ENCODE peak calls at places on chromosomes 4 and X, in six cellular contexts. One of them, this sample, is unnamed.

GRCh38 chr4:79864470-79865190 is 208.4 kb downstream of the ANTXR2 start:
- DNase-seq in neuronal stem cell: no peak
- DNase-seq in H9: no peak
- DNase-seq in mesendoderm: no peak
- DNase-seq in IMR-90: peak; percentile 4
- DNase-seq in trophoblast cell: no peak
- DNase-seq in this sample: no peak

GRCh38 chrX:10619311-10620015 is 922 bp downstream of the MID1 start:
- DNase-seq in IMR-90: no peak
- DNase-seq in H9: no peak
- DNase-seq in mesendoderm: no peak
- DNase-seq in trophoblast cell: peak; percentile 48
- DNase-seq in neuronal stem cell: no peak
- DNase-seq in this sample: no peak

GRCh38 chr4:17613761-17614415 is 553 bp upstream of the MED28 start:
- DNase-seq in neuronal stem cell: peak; percentile 3
- DNase-seq in IMR-90: peak; percentile 87
- DNase-seq in trophoblast cell: peak; percentile 95
- DNase-seq in H9: no peak
- DNase-seq in mesendoderm: no peak
- DNase-seq in this sample: peak; percentile 93

GRCh38 chrX:149506349-149506748 is 1.2 kb upstream of the IDS start:
- DNase-seq in mesendoderm: no peak
- DNase-seq in neuronal stem cell: no peak
- DNase-seq in trophoblast cell: no peak
- DNase-seq in H9: no peak
- DNase-seq in IMR-90: no peak
- DNase-seq in this sample: no peak

GRCh38 chr4:53497446-53498069 is 93.7 kb downstream of the LNX1 start:
- DNase-seq in mesendoderm: no peak
- DNase-seq in neuronal stem cell: no peak
- DNase-seq in H9: no peak
- DNase-seq in trophoblast cell: peak; percentile 90
- DNase-seq in IMR-90: peak; percentile 59
- DNase-seq in this sample: peak; percentile 53

GRCh38 chr4:80215449-80216052 is 18.2 kb downstream of the PRDM8 start:
- DNase-seq in H9: no peak
- DNase-seq in trophoblast cell: peak; percentile 63
- DNase-seq in mesendoderm: peak; percentile 59
- DNase-seq in IMR-90: peak; percentile 64
- DNase-seq in neuronal stem cell: no peak
- DNase-seq in this sample: peak; percentile 63

GRCh38 chr4:172547724-172548123 is 620.9 kb upstream of the GALNT7 start:
- DNase-seq in neuronal stem cell: no peak
- DNase-seq in H9: no peak
- DNase-seq in mesendoderm: no peak
- DNase-seq in trophoblast cell: no peak
- DNase-seq in IMR-90: no peak
- DNase-seq in this sample: peak; percentile 33

GRCh38 chrX:53239474-53239873 is 14.5 kb upstream of the KDM5C start:
- DNase-seq in trophoblast cell: peak; percentile 11
- DNase-seq in mesendoderm: peak; percentile 61
- DNase-seq in H9: peak; percentile 46
- DNase-seq in neuronal stem cell: no peak
- DNase-seq in IMR-90: no peak
- DNase-seq in this sample: no peak

GRCh38 chrX:153865685-153866084 is 20.3 kb downstream of the L1CAM start:
- DNase-seq in H9: no peak
- DNase-seq in trophoblast cell: no peak
- DNase-seq in mesendoderm: no peak
- DNase-seq in neuronal stem cell: no peak
- DNase-seq in IMR-90: no peak
- DNase-seq in this sample: no peak

GRCh38 chr4:24278693-24279092 is 305.7 kb downstream of the DHX15 start:
- DNase-seq in IMR-90: peak; percentile 73
- DNase-seq in trophoblast cell: no peak
- DNase-seq in neuronal stem cell: no peak
- DNase-seq in mesendoderm: no peak
- DNase-seq in H9: no peak
- DNase-seq in this sample: peak; percentile 38

GRCh38 chrX:131828482-131828881 is 194.6 kb upstream of the STK26 start:
- DNase-seq in trophoblast cell: no peak
- DNase-seq in IMR-90: no peak
- DNase-seq in neuronal stem cell: no peak
- DNase-seq in H9: no peak
- DNase-seq in mesendoderm: peak; percentile 41
- DNase-seq in this sample: no peak

GRCh38 chr4:80610845-80611244 is 275.3 kb downstream of the CFAP299 start:
- DNase-seq in mesendoderm: no peak
- DNase-seq in neuronal stem cell: no peak
- DNase-seq in H9: no peak
- DNase-seq in trophoblast cell: no peak
- DNase-seq in IMR-90: peak; percentile 67
- DNase-seq in this sample: no peak

GRCh38 chr4:127930175-127930574 is 34.8 kb downstream of the MFSD8 start:
- DNase-seq in neuronal stem cell: no peak
- DNase-seq in mesendoderm: no peak
- DNase-seq in IMR-90: no peak
- DNase-seq in H9: no peak
- DNase-seq in trophoblast cell: no peak
- DNase-seq in this sample: no peak

GRCh38 chrX:39856472-39857121 is 241.2 kb downstream of the BCOR start:
- DNase-seq in neuronal stem cell: no peak
- DNase-seq in mesendoderm: no peak
- DNase-seq in trophoblast cell: no peak
- DNase-seq in IMR-90: no peak
- DNase-seq in H9: no peak
- DNase-seq in this sample: no peak

GRCh38 chrX:103483720-103484119 is 35.6 kb downstream of the RAB40A start:
- DNase-seq in trophoblast cell: no peak
- DNase-seq in neuronal stem cell: no peak
- DNase-seq in mesendoderm: no peak
- DNase-seq in IMR-90: no peak
- DNase-seq in H9: no peak
- DNase-seq in this sample: no peak

GRCh38 chr4:40736910-40737309 is 12.8 kb upstream of the NSUN7 start:
- DNase-seq in neuronal stem cell: no peak
- DNase-seq in H9: no peak
- DNase-seq in trophoblast cell: peak; percentile 51
- DNase-seq in IMR-90: peak; percentile 22
- DNase-seq in mesendoderm: no peak
- DNase-seq in this sample: peak; percentile 47

GRCh38 chr4:42519803-42520417 is 122.6 kb downstream of the SHISA3 start:
- DNase-seq in mesendoderm: peak; percentile 47
- DNase-seq in trophoblast cell: peak; percentile 82
- DNase-seq in IMR-90: peak; percentile 48
- DNase-seq in neuronal stem cell: peak; percentile 51
- DNase-seq in H9: no peak
- DNase-seq in this sample: peak; percentile 51

GRCh38 chr4:11632488-11632887 is 203.8 kb upstream of the HS3ST1 start:
- DNase-seq in trophoblast cell: no peak
- DNase-seq in H9: no peak
- DNase-seq in neuronal stem cell: no peak
- DNase-seq in IMR-90: no peak
- DNase-seq in mesendoderm: no peak
- DNase-seq in this sample: no peak

GRCh38 chr4:52103314-52103713 is 52.2 kb downstream of the SPATA18 start:
- DNase-seq in neuronal stem cell: peak; percentile 15
- DNase-seq in IMR-90: no peak
- DNase-seq in mesendoderm: peak; percentile 61
- DNase-seq in H9: no peak
- DNase-seq in trophoblast cell: peak; percentile 18
- DNase-seq in this sample: peak; percentile 43

GRCh38 chrX:44667771-44668170 is 125.1 kb upstream of the FUNDC1 start:
- DNase-seq in trophoblast cell: no peak
- DNase-seq in IMR-90: peak; percentile 26
- DNase-seq in H9: no peak
- DNase-seq in neuronal stem cell: no peak
- DNase-seq in mesendoderm: no peak
- DNase-seq in this sample: peak; percentile 1

DNA sequence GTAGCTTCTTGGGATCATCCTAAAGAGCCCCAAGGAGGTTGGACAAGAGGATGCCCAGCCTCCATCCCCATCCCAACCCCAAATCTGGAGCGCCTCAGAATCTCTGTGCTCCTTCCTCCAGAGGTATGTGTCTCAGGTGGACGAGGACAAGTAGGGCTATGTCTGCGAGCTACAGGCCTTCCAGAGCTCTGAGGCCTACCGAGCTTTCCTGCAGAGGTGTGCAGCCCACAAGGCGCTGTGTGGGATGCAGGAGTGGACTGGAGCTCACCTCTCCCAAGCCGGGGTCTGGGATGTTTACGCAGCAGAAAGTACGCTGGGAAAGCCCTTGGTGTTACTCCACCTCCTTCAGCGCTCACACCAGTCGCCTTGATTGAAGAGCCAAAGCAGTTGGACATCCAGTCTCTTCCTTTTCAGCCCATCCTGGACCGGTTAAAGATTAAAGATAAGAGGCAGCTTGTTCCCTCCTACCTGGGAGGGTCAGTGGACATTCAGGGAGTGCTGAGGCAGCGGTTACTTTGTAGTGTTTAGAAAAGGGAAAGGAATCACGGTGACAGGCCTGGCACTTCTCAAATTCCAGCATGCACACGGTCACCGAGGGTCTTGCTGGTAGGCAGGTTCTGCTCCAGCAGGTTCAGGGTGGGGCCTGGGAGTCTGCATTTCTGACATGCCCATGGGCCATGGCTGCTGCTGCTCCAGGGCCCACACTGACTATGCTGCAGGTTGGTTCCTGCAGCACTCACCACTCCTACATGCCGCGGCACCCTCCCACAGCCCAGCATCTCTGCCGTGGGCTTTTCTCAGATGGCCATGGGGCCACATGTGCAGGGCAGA is 29.5 kb upstream of the JAKMIP1 start:
- DNase-seq in IMR-90: no peak
- DNase-seq in H9: peak; percentile 15
- DNase-seq in trophoblast cell: no peak
- DNase-seq in mesendoderm: no peak
- DNase-seq in neuronal stem cell: no peak
- DNase-seq in this sample: no peak
- H4K8ac ChIP-seq in IMR-90: no peak overlapping the region
- H4K8ac ChIP-seq in H9: no peak overlapping the region
- H4K8ac ChIP-seq in trophoblast cell: no peak overlapping the region
- H4K8ac ChIP-seq in mesendoderm: no peak overlapping the region
- H4K8ac ChIP-seq in neuronal stem cell: no peak overlapping the region
- H4K8ac ChIP-seq in this sample: no peak overlapping the region

DNA sequence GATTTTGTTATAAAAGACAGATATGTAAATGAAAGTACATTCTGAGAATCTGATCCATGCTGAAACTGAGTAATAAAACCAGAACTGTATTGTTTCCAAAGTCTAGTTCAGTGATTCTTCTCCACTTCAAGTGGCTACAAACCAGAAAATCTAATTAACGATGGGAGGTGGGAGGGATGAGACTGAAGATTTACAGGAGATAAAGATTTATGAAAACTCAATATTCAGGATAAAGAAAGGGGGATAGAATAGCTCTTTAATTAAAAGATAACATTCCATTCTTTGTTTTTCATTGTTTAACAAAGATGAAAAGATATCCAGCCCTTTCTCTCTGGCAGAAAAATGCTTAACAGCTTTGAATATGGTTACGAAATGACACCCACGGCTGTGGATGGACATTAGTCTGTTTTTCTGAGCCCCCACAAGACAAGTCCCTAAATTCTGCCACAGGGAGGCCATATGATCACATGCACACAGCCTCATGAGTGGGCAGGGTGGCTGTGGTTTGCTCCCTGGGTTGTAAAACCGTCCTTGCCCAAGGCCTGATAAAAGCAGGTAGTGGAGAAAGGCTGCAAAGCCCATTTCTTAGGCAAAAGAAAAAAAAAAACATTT is 36.4 kb downstream of the TMEM150C start:
- DNase-seq in IMR-90: no peak
- DNase-seq in H9: no peak
- DNase-seq in mesendoderm: peak; percentile 18
- DNase-seq in trophoblast cell: peak; percentile 38
- DNase-seq in neuronal stem cell: no peak
- DNase-seq in this sample: no peak
- H4K8ac ChIP-seq in IMR-90: no peak overlapping the region
- H4K8ac ChIP-seq in H9: no peak overlapping the region
- H4K8ac ChIP-seq in mesendoderm: no peak overlapping the region
- H4K8ac ChIP-seq in trophoblast cell: no peak overlapping the region
- H4K8ac ChIP-seq in neuronal stem cell: no peak overlapping the region
- H4K8ac ChIP-seq in this sample: no peak overlapping the region

GRCh38 chrX:48802813-48803261 is 970 bp downstream of the HDAC6 start:
- DNase-seq in mesendoderm: peak; percentile 8
- DNase-seq in neuronal stem cell: no peak
- DNase-seq in H9: no peak
- DNase-seq in IMR-90: no peak
- DNase-seq in trophoblast cell: no peak
- DNase-seq in this sample: peak; percentile 1

GRCh38 chrX:48806088-48806487 is 4.2 kb downstream of the HDAC6 start:
- DNase-seq in IMR-90: no peak
- DNase-seq in H9: no peak
- DNase-seq in mesendoderm: no peak
- DNase-seq in neuronal stem cell: no peak
- DNase-seq in trophoblast cell: no peak
- DNase-seq in this sample: no peak

GRCh38 chrX:48801281-48802088 is at the start of gene HDAC6:
- DNase-seq in mesendoderm: peak; percentile 99
- DNase-seq in H9: peak; percentile 98
- DNase-seq in trophoblast cell: peak; percentile 97
- DNase-seq in IMR-90: peak; percentile 98
- DNase-seq in neuronal stem cell: peak; percentile 96
- DNase-seq in this sample: peak; percentile 99

GRCh38 chrX:48800574-48801280 is 1.1 kb upstream of the HDAC6 start:
- DNase-seq in neuronal stem cell: no peak
- DNase-seq in mesendoderm: peak; percentile 6
- DNase-seq in trophoblast cell: peak; percentile 4
- DNase-seq in IMR-90: no peak
- DNase-seq in H9: no peak
- DNase-seq in this sample: no peak

GRCh38 chrX:48802089-48802812 is 384 bp downstream of the HDAC6 start:
- DNase-seq in mesendoderm: peak; percentile 95
- DNase-seq in neuronal stem cell: peak; percentile 73
- DNase-seq in H9: peak; percentile 88
- DNase-seq in trophoblast cell: peak; percentile 82
- DNase-seq in IMR-90: peak; percentile 60
- DNase-seq in this sample: peak; percentile 89
- H4K8ac ChIP-seq in mesendoderm: no peak overlapping the region
- H4K8ac ChIP-seq in neuronal stem cell: no peak overlapping the region
- H4K8ac ChIP-seq in H9: no peak overlapping the region
- H4K8ac ChIP-seq in trophoblast cell: peak overlapping the region; percentile 85
- H4K8ac ChIP-seq in IMR-90: peak overlapping the region; percentile 78
- H4K8ac ChIP-seq in this sample: peak overlapping the region; percentile 87

GRCh38 chr4:10083331-10083769 is 33.2 kb downstream of the WDR1 start:
- DNase-seq in H9: no peak
- DNase-seq in mesendoderm: no peak
- DNase-seq in neuronal stem cell: no peak
- DNase-seq in IMR-90: no peak
- DNase-seq in trophoblast cell: no peak
- DNase-seq in this sample: no peak

GRCh38 chr4:10082459-10083272 is 33.9 kb downstream of the WDR1 start:
- DNase-seq in neuronal stem cell: no peak
- DNase-seq in IMR-90: no peak
- DNase-seq in mesendoderm: no peak
- DNase-seq in trophoblast cell: no peak
- DNase-seq in H9: no peak
- DNase-seq in this sample: no peak

GRCh38 chr4:10085386-10085785 is 31.2 kb downstream of the WDR1 start:
- DNase-seq in IMR-90: no peak
- DNase-seq in mesendoderm: no peak
- DNase-seq in H9: no peak
- DNase-seq in trophoblast cell: no peak
- DNase-seq in neuronal stem cell: no peak
- DNase-seq in this sample: no peak

GRCh38 chr4:10084651-10085320 is 31.8 kb downstream of the WDR1 start:
- DNase-seq in H9: no peak
- DNase-seq in IMR-90: no peak
- DNase-seq in trophoblast cell: no peak
- DNase-seq in mesendoderm: no peak
- DNase-seq in neuronal stem cell: no peak
- DNase-seq in this sample: no peak

GRCh38 chr4:10083861-10084641 is 32.5 kb downstream of the WDR1 start:
- DNase-seq in H9: no peak
- DNase-seq in trophoblast cell: no peak
- DNase-seq in neuronal stem cell: no peak
- DNase-seq in IMR-90: no peak
- DNase-seq in mesendoderm: no peak
- DNase-seq in this sample: no peak
- H4K8ac ChIP-seq in H9: no peak overlapping the region
- H4K8ac ChIP-seq in trophoblast cell: no peak overlapping the region
- H4K8ac ChIP-seq in neuronal stem cell: no peak overlapping the region
- H4K8ac ChIP-seq in IMR-90: no peak overlapping the region
- H4K8ac ChIP-seq in mesendoderm: no peak overlapping the region
- H4K8ac ChIP-seq in this sample: no peak overlapping the region

This sample was measured in mesenchymal stem cell.